ENCODE peak calls at places on chromosome 6, in four cellular contexts. R, X, U and Z are unnamed samples.

GRCh38 chr6:69630767-69631166 is 166.0 kb downstream of the LMBRD1 start:
- DNase-seq in R (no peak), X (no peak), U (no peak), Z (no peak)

GRCh38 chr6:41801380-41801779 is 13.9 kb downstream of the TOMM6 start:
- DNase-seq in R (no peak), X (no peak), U (no peak), Z (no peak)

GRCh38 chr6:20367716-20368485 is 33.8 kb upstream of the E2F3 start:
- DNase-seq in R (no peak), X (no peak), U (no peak), Z (peak)

GRCh38 chr6:36560822-36561221 is 13.5 kb upstream of the STK38 start:
- DNase-seq in R (no peak), X (no peak), U (no peak), Z (no peak)

GRCh38 chr6:7050911-7051779 is 56.6 kb upstream of the RREB1 start:
- DNase-seq in R (no peak), X (peak), U (peak), Z (peak)

GRCh38 chr6:49576618-49577017 is 26.1 kb downstream of the C6orf141 start:
- DNase-seq in R (no peak), X (no peak), U (no peak), Z (peak)

GRCh38 chr6:169959129-169960002 is 207.9 kb downstream of the ERMARD start:
- DNase-seq in R (no peak), X (peak), U (peak), Z (no peak)

GRCh38 chr6:154840363-154840762 is 107.1 kb downstream of the SCAF8 start:
- DNase-seq in R (no peak), X (no peak), U (no peak), Z (no peak)

GRCh38 chr6:14739830-14740229 is 506.0 kb upstream of the JARID2 start:
- DNase-seq in R (no peak), X (no peak), U (no peak), Z (no peak)

GRCh38 chr6:24126586-24127192 is 674 bp downstream of the NRSN1 start:
- DNase-seq in R (no peak), X (no peak), U (no peak), Z (no peak)

GRCh38 chr6:149860834-149861602 is 3.1 kb downstream of the LRP11 start:
- DNase-seq in R (no peak), X (peak), U (no peak), Z (no peak)

GRCh38 chr6:19415605-19416326 is 421.4 kb upstream of the ID4 start:
- DNase-seq in R (no peak), X (no peak), U (no peak), Z (peak)

GRCh38 chr6:166330612-166331011 is 11.7 kb downstream of the SFT2D1 start:
- DNase-seq in R (no peak), X (no peak), U (no peak), Z (no peak)

DNA sequence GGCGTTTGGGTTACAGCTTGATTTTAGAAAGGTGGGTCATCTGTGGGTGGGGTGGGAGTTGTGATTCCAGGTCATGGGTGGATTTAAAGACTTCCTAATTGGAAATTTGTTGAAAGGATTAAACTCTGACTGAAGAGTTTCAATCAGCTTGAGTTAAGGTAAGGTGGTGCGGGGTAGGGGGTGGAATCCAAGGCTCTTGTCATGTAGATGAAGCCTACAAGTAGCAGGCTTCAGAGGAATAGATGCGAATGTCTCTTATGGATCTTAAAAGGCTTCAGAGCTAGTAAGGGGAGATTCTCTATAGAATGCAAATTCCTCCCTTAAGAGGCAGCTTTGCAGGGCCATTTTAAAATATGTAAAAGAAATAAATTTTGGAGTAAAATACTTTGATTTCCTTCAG is 645.3 kb downstream of the FRK start:
- DNase-seq in R (no peak), X (no peak), U (no peak), Z (no peak)
- H3K27ac ChIP-seq in R (no peak), X (no peak), U (no peak), Z (no peak)

GRCh38 chr6:25155221-25155620 is 124.0 kb upstream of the CARMIL1 start:
- DNase-seq in R (no peak), X (no peak), U (no peak), Z (no peak)

GRCh38 chr6:25156123-25156522 is 123.1 kb upstream of the CARMIL1 start:
- DNase-seq in R (no peak), X (no peak), U (no peak), Z (no peak)

GRCh38 chr6:25150863-25151262 is 128.3 kb upstream of the CARMIL1 start:
- DNase-seq in R (no peak), X (no peak), U (no peak), Z (no peak)

GRCh38 chr6:25154034-25154596 is 125.1 kb upstream of the CARMIL1 start:
- DNase-seq in R (no peak), X (no peak), U (no peak), Z (no peak)

DNA sequence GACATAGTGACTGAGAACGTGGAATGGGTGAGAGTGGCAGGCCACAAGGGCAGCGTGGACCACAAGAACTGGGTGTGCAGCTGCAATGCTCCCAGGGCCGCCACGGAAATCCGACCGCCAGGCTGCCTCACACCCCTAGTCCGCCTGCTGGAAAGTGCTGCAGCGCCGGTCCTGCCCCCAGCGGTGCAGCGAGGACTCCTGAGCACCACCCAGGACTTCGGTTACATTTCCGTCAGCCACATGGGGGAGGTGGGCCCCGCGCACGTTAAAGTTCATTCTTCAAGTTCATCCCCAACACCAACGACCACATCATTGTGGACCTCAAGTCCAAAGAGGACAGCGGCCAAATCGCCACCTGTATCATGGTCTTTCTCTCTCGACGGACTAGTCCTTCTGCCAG is 126.1 kb upstream of the CARMIL1 start:
- DNase-seq in R (no peak), X (no peak), U (no peak), Z (no peak)
- H3K27ac ChIP-seq in R (no peak), X (no peak), U (no peak), Z (no peak)

GRCh38 chr6:3746696-3747095 is 4.8 kb downstream of the PXDC1 start:
- DNase-seq in R (no peak), X (no peak), U (no peak), Z (no peak)
- H3K27ac ChIP-seq in R (no peak), X (peak), U (no peak), Z (no peak)

DNA sequence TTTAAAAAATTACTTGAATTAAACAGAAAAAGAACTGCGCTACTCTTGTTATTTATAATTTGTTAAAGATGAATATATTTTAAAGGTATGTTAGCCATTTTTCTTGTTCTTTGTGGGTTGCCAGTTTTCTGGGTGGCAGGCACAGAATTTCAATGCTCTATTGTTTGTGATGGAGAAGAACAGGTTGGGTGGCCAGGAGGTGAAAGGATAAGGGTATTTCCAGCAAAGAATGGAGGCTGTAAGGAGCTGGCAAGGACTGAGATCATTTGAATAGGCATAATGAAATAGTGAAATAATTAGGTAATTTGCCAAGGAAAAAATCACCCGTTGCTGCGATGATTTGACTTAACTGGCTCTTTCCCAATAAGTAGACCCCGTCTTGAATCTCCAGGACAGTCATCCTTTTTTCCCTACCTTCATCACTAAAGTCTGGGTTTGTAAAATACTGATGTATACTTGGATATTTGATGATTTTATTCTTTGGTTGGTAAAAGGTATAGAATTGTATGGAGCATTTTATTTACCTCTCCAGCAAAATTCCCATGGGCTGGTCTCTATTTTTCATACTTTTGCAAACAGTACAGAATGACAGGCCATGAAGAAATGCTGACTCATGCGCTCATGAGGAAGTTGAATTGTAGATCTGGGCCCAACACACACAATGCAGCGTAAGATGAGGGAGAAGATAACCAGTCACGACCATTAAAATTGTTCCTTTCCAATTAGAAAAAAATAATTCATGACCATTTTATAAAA is 2.5 kb upstream of the GCNT2 start:
- DNase-seq in R (no peak), X (no peak), U (no peak), Z (peak)
- H3K27ac ChIP-seq in R (peak), X (no peak), U (no peak), Z (peak)

GRCh38 chr6:30789606-30790005 is 45.3 kb upstream of the IER3 start:
- DNase-seq in R (no peak), X (no peak), U (no peak), Z (no peak)

GRCh38 chr6:30793521-30794194 is 49.3 kb upstream of the IER3 start:
- DNase-seq in R (no peak), X (no peak), U (no peak), Z (no peak)

GRCh38 chr6:30795549-30796293 is 51.4 kb upstream of the IER3 start:
- DNase-seq in R (no peak), X (no peak), U (no peak), Z (no peak)

GRCh38 chr6:30787954-30788353 is 43.6 kb upstream of the IER3 start:
- DNase-seq in R (no peak), X (no peak), U (no peak), Z (no peak)

DNA sequence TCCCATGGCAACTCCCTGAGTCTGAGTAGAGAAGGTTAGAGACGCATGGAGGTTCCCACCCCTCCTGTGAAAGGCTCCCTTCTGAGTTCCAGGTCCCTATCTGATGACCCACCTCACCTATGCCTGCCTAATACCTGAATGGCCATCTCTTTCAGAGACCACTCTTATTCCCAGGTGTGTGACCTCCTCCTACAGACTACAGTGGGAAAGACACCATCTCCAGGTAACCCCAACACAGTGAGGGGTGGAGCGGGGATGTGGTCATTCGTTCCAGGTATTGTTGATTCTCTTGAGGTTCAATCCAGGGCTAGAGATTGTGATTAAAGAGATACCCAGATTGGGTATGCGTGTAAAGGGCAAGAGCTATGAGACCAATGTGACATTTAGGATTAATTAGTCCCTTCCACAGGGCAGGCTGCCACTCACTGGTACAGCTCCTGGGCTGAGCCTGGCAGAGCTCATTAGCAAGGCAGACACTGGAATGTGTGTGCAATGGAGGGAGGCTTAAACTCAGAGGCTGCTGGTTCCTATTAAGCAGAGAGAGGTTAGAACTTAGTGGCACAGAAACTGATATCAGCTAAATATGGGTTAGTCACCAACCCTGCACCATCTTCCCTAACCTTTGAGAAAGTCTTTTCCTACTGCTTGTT is 46.5 kb upstream of the IER3 start:
- DNase-seq in R (no peak), X (no peak), U (no peak), Z (no peak)
- H3K27ac ChIP-seq in R (no peak), X (no peak), U (peak), Z (no peak)

DNA sequence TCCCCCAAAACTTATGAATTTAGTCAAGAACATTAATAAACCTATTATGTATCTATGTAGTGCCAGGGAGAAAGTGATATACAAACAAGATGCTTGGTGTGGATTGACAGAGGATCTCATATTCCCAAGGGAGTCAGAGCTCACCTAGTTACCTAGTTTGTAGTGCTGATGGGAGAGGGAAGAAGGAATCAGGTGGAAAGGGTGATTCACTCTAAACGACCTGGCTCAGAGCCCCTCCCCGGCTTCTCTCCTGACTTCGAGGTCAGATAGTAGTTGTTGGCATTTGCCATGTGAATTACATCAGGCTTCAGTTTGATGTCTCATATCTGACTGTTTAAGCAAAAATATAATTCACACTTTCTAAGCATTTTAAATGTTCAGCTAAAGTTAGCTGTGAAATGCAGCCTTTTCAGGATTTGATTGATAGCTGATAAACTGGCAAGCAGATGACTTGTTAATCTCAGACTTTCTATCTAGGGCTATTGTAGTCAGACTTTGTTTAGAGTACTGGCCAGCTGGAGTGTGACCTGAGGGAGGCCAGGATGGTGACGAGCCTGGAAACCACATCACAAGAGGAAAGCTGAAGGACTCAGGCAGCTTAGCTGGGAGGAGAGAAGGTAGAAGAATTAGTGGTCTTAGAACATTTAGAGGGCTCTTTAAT is 123.7 kb downstream of the AKAP7 start:
- DNase-seq in R (no peak), X (no peak), U (peak), Z (peak)
- H3K27ac ChIP-seq in R (no peak), X (no peak), U (no peak), Z (peak)

GRCh38 chr6:158783167-158783450 is 36.1 kb downstream of the EZR start:
- DNase-seq in R (no peak), X (no peak), U (no peak), Z (no peak)

GRCh38 chr6:158780963-158781691 is 38.0 kb downstream of the EZR start:
- DNase-seq in R (no peak), X (no peak), U (no peak), Z (peak)

GRCh38 chr6:158782432-158783166 is 36.6 kb downstream of the EZR start:
- DNase-seq in R (no peak), X (no peak), U (no peak), Z (no peak)

GRCh38 chr6:158783851-158784250 is 35.3 kb downstream of the EZR start:
- DNase-seq in R (no peak), X (no peak), U (no peak), Z (no peak)

DNA sequence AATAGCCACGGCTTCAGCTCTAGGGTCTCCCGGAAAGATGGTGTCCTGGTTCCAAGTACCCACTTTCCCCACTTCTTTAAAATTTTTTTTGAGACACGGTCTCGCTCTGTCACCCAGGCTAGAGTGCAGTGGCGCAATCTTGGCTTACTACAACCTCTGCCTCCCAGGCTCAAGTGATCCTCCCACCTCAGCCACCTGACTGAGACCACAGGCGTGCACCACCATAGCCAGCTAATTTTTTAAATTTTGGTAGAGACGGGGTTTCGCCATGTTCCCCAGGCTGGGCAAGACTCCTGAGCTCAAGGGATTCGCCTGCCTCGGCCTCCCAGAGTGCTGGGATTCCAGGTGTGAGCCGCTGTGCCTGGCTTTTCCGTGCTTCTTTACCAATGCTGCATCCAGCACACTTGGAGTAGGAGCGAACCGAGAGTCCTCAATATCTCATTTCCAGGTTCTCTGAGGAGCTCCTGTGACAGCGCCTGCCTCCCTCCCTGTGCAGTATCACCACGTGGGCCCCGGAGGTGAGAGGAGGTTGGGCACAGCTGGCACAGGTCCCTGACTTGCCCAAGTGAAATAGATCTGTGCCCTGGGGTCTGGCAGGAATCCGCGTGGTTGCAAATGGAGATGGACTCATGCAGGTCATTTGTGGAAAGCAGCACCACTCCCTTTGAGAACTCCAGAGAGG is 37.3 kb downstream of the EZR start:
- DNase-seq in R (no peak), X (no peak), U (no peak), Z (no peak)
- H3K27ac ChIP-seq in R (no peak), X (no peak), U (peak), Z (peak)

GRCh38 chr6:2245103-2245953 is at the start of gene GMDS:
- DNase-seq in R (peak), X (no peak), U (peak), Z (peak)

GRCh38 chr6:2242311-2242710 is 3.1 kb downstream of the GMDS start:
- DNase-seq in R (no peak), X (no peak), U (no peak), Z (no peak)

GRCh38 chr6:2247664-2248063 is 2.3 kb upstream of the GMDS start:
- DNase-seq in R (no peak), X (no peak), U (no peak), Z (no peak)

GRCh38 chr6:2245954-2246863 is 804 bp upstream of the GMDS start:
- DNase-seq in R (peak), X (no peak), U (peak), Z (peak)

GRCh38 chr6:2244261-2245102 is 923 bp downstream of the GMDS start:
- DNase-seq in R (no peak), X (no peak), U (no peak), Z (no peak)
- H3K27ac ChIP-seq in R (peak), X (peak), U (peak), Z (peak)

GRCh38 chr6:38259736-38260135 is 380.0 kb downstream of the BTBD9 start:
- DNase-seq in R (no peak), X (no peak), U (no peak), Z (no peak)

GRCh38 chr6:38262041-38262440 is 377.7 kb downstream of the BTBD9 start:
- DNase-seq in R (no peak), X (no peak), U (no peak), Z (no peak)

GRCh38 chr6:38261626-38262025 is 378.1 kb downstream of the BTBD9 start:
- DNase-seq in R (no peak), X (no peak), U (no peak), Z (no peak)

GRCh38 chr6:38264605-38265004 is 375.1 kb downstream of the BTBD9 start:
- DNase-seq in R (no peak), X (no peak), U (no peak), Z (no peak)

GRCh38 chr6:38262609-38263008 is 377.1 kb downstream of the BTBD9 start:
- DNase-seq in R (no peak), X (no peak), U (no peak), Z (no peak)
- H3K27ac ChIP-seq in R (no peak), X (no peak), U (no peak), Z (peak)